ENCODE peak calls at places on chromosomes 5 and 9, in ten cellular contexts. K, F, L, E, P, H, U, Z, S and C are unnamed samples.

GRCh38 chr5:2900360-2900759 is 148.9 kb upstream of the IRX2 start:
- DNase-seq in K (no peak), F (no peak), L (no peak), E (no peak), P (no peak), H (no peak), U (no peak), Z (no peak), S (no peak), C (no peak)

GRCh38 chr9:32394381-32395049 is 10.1 kb downstream of the ACO1 start:
- DNase-seq in K (no peak), F (no peak), L (no peak), E (no peak), P (no peak), H (no peak), U (no peak), Z (no peak), S (no peak), C (no peak)

GRCh38 chr5:170504598-170505266 is 912 bp downstream of the KCNIP1 start:
- DNase-seq in K (no peak), F (no peak), L (no peak), E (no peak), P (no peak), H (no peak), U (no peak), Z (no peak), S (no peak), C (no peak)

GRCh38 chr9:36193049-36193448 is 2.3 kb downstream of the CLTA start:
- DNase-seq in K (no peak), F (no peak), L (no peak), E (no peak), P (no peak), H (peak), U (no peak), Z (no peak), S (no peak), C (no peak)

GRCh38 chr9:21381752-21382339 is 3.4 kb downstream of the IFNA2 start:
- DNase-seq in K (peak), F (no peak), L (no peak), E (no peak), P (no peak), H (no peak), U (no peak), Z (no peak), S (peak), C (no peak)

GRCh38 chr5:133423618-133424282 is 188.6 kb downstream of the FSTL4 start:
- DNase-seq in K (peak), F (peak), L (peak), E (peak), P (peak), H (peak), U (peak), Z (peak), S (peak), C (peak)

GRCh38 chr9:91179237-91180138 is 182.2 kb downstream of the AUH start:
- DNase-seq in K (no peak), F (peak), L (peak), E (no peak), P (peak), H (peak), U (peak), Z (no peak), S (no peak), C (peak)

GRCh38 chr5:132489871-132490483 is 596 bp downstream of the IRF1 start:
- DNase-seq in K (peak), F (no peak), L (peak), E (peak), P (no peak), H (peak), U (peak), Z (peak), S (peak), C (peak)

GRCh38 chr5:51958473-51958872 is 575.2 kb downstream of the ISL1 start:
- DNase-seq in K (no peak), F (no peak), L (no peak), E (no peak), P (no peak), H (no peak), U (no peak), Z (no peak), S (no peak), C (no peak)

GRCh38 chr5:58836351-58836750 is 253.5 kb downstream of the RAB3C start:
- DNase-seq in K (no peak), F (no peak), L (no peak), E (no peak), P (no peak), H (no peak), U (no peak), Z (no peak), S (no peak), C (no peak)

GRCh38 chr9:10127867-10128266 is 484.9 kb downstream of the PTPRD start:
- DNase-seq in K (no peak), F (no peak), L (no peak), E (no peak), P (peak), H (peak), U (no peak), Z (no peak), S (no peak), C (no peak)

GRCh38 chr5:175520321-175520720 is 42.0 kb downstream of the SFXN1 start:
- DNase-seq in K (peak), F (no peak), L (peak), E (no peak), P (no peak), H (no peak), U (no peak), Z (peak), S (no peak), C (no peak)

GRCh38 chr9:98627291-98627690 is 81.4 kb downstream of the GABBR2 start:
- DNase-seq in K (no peak), F (no peak), L (no peak), E (no peak), P (peak), H (peak), U (peak), Z (no peak), S (no peak), C (peak)

GRCh38 chr9:37466037-37466709 is 923 bp upstream of the ZBTB5 start:
- DNase-seq in K (peak), F (peak), L (peak), E (no peak), P (peak), H (peak), U (peak), Z (peak), S (peak), C (peak)

GRCh38 chr9:14312721-14313377 is 1.1 kb downstream of the NFIB start:
- DNase-seq in K (no peak), F (no peak), L (no peak), E (no peak), P (no peak), H (peak), U (no peak), Z (no peak), S (no peak), C (peak)

GRCh38 chr9:4305586-4305985 is 5.7 kb upstream of the GLIS3 start:
- DNase-seq in K (no peak), F (no peak), L (no peak), E (no peak), P (no peak), H (no peak), U (no peak), Z (no peak), S (no peak), C (no peak)

GRCh38 chr9:83665576-83666200 is 42.1 kb downstream of the UBQLN1 start:
- DNase-seq in K (no peak), F (no peak), L (no peak), E (no peak), P (no peak), H (no peak), U (no peak), Z (no peak), S (no peak), C (no peak)

GRCh38 chr9:138073808-138074207 is 196.2 kb downstream of the CACNA1B start:
- DNase-seq in K (no peak), F (peak), L (no peak), E (no peak), P (no peak), H (no peak), U (no peak), Z (no peak), S (no peak), C (no peak)

GRCh38 chr5:120630550-120630949 is 166.4 kb downstream of the PRR16 start:
- DNase-seq in K (no peak), F (no peak), L (no peak), E (no peak), P (no peak), H (no peak), U (no peak), Z (no peak), S (no peak), C (no peak)

GRCh38 chr9:120438111-120438510 is 141.9 kb downstream of the CDK5RAP2 start:
- DNase-seq in K (no peak), F (no peak), L (no peak), E (no peak), P (no peak), H (peak), U (peak), Z (no peak), S (no peak), C (no peak)

GRCh38 chr5:75356719-75357118 is 19.7 kb downstream of the HMGCR start:
- DNase-seq in K (no peak), F (no peak), L (no peak), E (no peak), P (no peak), H (no peak), U (no peak), Z (no peak), S (no peak), C (no peak)

GRCh38 chr5:126793097-126793496 is 16.2 kb downstream of the LMNB1 start:
- DNase-seq in K (no peak), F (no peak), L (no peak), E (no peak), P (no peak), H (no peak), U (no peak), Z (no peak), S (no peak), C (no peak)

GRCh38 chr5:11904270-11904906 is at the start of gene CTNND2:
- DNase-seq in K (no peak), F (peak), L (peak), E (no peak), P (no peak), H (peak), U (peak), Z (peak), S (no peak), C (peak)